ENCODE peak calls at places on chromosomes 2 and 18, in four cellular contexts. T, S, A and F are unnamed samples.

GRCh38 chr2:239079671-239080294 is 231.9 kb downstream of the TWIST2 start:
- DNase-seq in T (no peak), S (no peak), A (no peak), F (no peak)

GRCh38 chr2:237815637-237816036 is 17.1 kb downstream of the RBM44 start:
- DNase-seq in T (no peak), S (peak; percentile 18), A (no peak), F (no peak)

GRCh38 chr2:167581961-167582574 is 665.3 kb downstream of the STK39 start:
- DNase-seq in T (no peak), S (no peak), A (no peak), F (peak; percentile 36)

GRCh38 chr18:76545433-76546281 is 50.6 kb upstream of the ZNF516 start:
- DNase-seq in T (no peak), S (no peak), A (no peak), F (no peak)

GRCh38 chr2:43407826-43408783 is 181.7 kb upstream of the ZFP36L2 start:
- DNase-seq in T (no peak), S (peak; percentile 78), A (no peak), F (no peak)

GRCh38 chr2:714005-714741 is 37.0 kb upstream of the TMEM18 start:
- DNase-seq in T (no peak), S (peak; percentile 44), A (peak; percentile 20), F (peak; percentile 9)

GRCh38 chr2:203453858-203454451 is 81.1 kb downstream of the RAPH1 start:
- DNase-seq in T (no peak), S (no peak), A (no peak), F (no peak)

GRCh38 chr2:156343096-156343939 is 10.8 kb upstream of the NR4A2 start:
- DNase-seq in T (no peak), S (no peak), A (no peak), F (no peak)

GRCh38 chr2:239711911-239712570 is 311.2 kb upstream of the HDAC4 start:
- DNase-seq in T (peak; percentile 46), S (no peak), A (no peak), F (no peak)

GRCh38 chr2:223219872-223220621 is 168.1 kb downstream of the KCNE4 start:
- DNase-seq in T (no peak), S (no peak), A (no peak), F (no peak)

GRCh38 chr2:146370821-146371220 is 1474.0 kb upstream of the ACVR2A start:
- DNase-seq in T (no peak), S (no peak), A (peak; percentile 32), F (no peak)

GRCh38 chr2:135590594-135591290 is 59.5 kb downstream of the R3HDM1 start:
- DNase-seq in T (no peak), S (no peak), A (no peak), F (no peak)

GRCh38 chr18:63177822-63178525 is 141.6 kb downstream of the BCL2 start:
- DNase-seq in T (peak; percentile 89), S (no peak), A (no peak), F (no peak)

GRCh38 chr2:187299122-187299906 is 148.7 kb downstream of the CALCRL start:
- DNase-seq in T (no peak), S (no peak), A (no peak), F (no peak)
- TF ChIP-seq CTCF in T (no peak), S (peak; percentile 41), A (peak; percentile 42), F (peak; percentile 70)

DNA sequence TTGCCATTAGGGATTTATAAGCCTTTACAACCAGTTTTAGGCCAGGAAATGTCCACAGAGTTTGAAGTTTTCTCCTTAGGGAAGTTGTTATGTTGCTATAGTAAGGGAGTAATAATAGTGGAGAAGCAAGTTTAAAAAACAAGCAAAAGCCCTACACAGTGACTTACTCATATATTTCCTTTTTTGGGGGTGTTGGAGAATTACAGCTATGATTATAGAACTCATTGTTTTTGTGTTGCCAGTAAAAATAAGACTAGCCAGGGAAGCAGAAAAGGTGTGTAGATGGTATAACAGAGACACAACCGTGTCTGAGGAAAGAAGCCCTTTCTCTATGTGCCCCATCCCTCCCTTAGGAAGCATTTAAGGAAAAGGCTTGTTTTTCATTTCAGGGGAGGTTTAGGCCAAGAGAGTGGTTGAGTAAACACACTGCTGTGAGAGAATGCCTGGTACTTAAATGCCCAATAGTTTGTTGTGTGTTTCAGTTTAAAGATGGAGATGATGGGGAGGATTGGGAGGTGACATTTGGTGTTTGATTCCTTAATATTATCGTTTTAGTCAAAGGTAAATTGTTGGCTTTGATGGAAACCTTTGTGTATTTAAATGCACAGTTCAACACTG is 2.4 kb downstream of the VAPA start:
- DNase-seq in T (no peak), S (no peak), A (no peak), F (no peak)
- H3K4me3 ChIP-seq in T (peak overlapping the region; percentile 89), S (peak overlapping the region; percentile 89), A (peak overlapping the region; percentile 91), F (peak overlapping the region; percentile 81)

GRCh38 chr2:233353769-233354499 is at the start of gene DGKD:
- DNase-seq in T (peak; percentile 76), S (peak; percentile 80), A (no peak), F (no peak)
- TF ChIP-seq CTCF in T (peak; percentile 59), S (peak; percentile 22), A (peak; percentile 32), F (no peak)

GRCh38 chr2:235966396-235966795 is 201.8 kb downstream of the GBX2 start:
- DNase-seq in T (peak; percentile 33), S (no peak), A (no peak), F (no peak)
- H3K4me3 ChIP-seq in T (no peak overlapping the region), S (no peak overlapping the region), A (no peak overlapping the region), F (no peak overlapping the region)